ENCODE peak calls at places on chromosomes 13 and 19, in four cellular contexts. K is AG10803, P is amniotic epithelial cell, N is NCI-H2081. H is an unnamed sample.

GRCh38 chr19:11066326-11066725 is 22.9 kb upstream of the LDLR start:
- DNase-seq in K (no peak), P (no peak), N (no peak), H (no peak)

GRCh38 chr19:11321206-11322126 is 18.0 kb downstream of the RAB3D start:
- DNase-seq in K (no peak), P (no peak), N (no peak), H (no peak)

GRCh38 chr13:98524793-98525192 is 52.1 kb downstream of the STK24 start:
- DNase-seq in K (no peak), P (no peak), N (no peak), H (no peak)

GRCh38 chr13:47256618-47257017 is 359.8 kb upstream of the HTR2A start:
- DNase-seq in K (peak), P (peak), N (no peak), H (no peak)

GRCh38 chr19:33518541-33518940 is 3.0 kb downstream of the PEPD start:
- DNase-seq in K (no peak), P (no peak), N (no peak), H (no peak)

GRCh38 chr13:113972451-113973217 is 1.2 kb downstream of the C13orf46 start:
- DNase-seq in K (no peak), P (peak), N (no peak), H (no peak)

GRCh38 chr19:51341066-51341465 is 873 bp downstream of the VSIG10L start:
- DNase-seq in K (no peak), P (no peak), N (no peak), H (no peak)

GRCh38 chr19:46478356-46478986 is 7.1 kb upstream of the PNMA8A start:
- DNase-seq in K (peak), P (peak), N (no peak), H (no peak)

GRCh38 chr13:53242015-53242414 is 213.4 kb downstream of the OLFM4 start:
- DNase-seq in K (no peak), P (no peak), N (peak), H (no peak)

GRCh38 chr13:32261567-32261966 is 53.6 kb downstream of the ZAR1L start:
- DNase-seq in K (peak), P (peak), N (no peak), H (no peak)

GRCh38 chr19:19399733-19400438 is 5.6 kb upstream of the GATAD2A start:
- DNase-seq in K (peak), P (peak), N (no peak), H (no peak)

GRCh38 chr13:26058704-26059103 is 6.9 kb upstream of the SHISA2 start:
- DNase-seq in K (no peak), P (no peak), N (no peak), H (no peak)

GRCh38 chr13:43364210-43365041 is 341.0 kb downstream of the DNAJC15 start:
- DNase-seq in K (peak), P (peak), N (no peak), H (no peak)